ENCODE peak calls at places on chromosomes 13 and 19, in eight cellular contexts. F is K562, E is heart left ventricle, Q is Caco-2, K is A549, X is coronary artery, V is sigmoid colon, Z is cardiac fibroblast. O is an unnamed sample.

GRCh38 chr13:79043208-79043607 is 362.8 kb downstream of the RBM26 start:
- DNase-seq in K (no peak), Q (no peak), E (no peak), X (no peak), F (peak), Z (no peak), V (no peak), O (no peak)

GRCh38 chr13:79803939-79804487 is 323.1 kb downstream of the NDFIP2 start:
- DNase-seq in Q (no peak), K (no peak), X (no peak), F (no peak), E (no peak), V (no peak), Z (no peak), O (no peak)

GRCh38 chr13:35549481-35549880 is 73.0 kb upstream of the MAB21L1 start:
- DNase-seq in F (no peak), Q (no peak), V (no peak), Z (peak), E (no peak), X (no peak), K (peak), O (peak)

GRCh38 chr19:12997225-12997966 is 2.1 kb downstream of the NFIX start:
- DNase-seq in K (no peak), V (no peak), X (no peak), F (no peak), Q (no peak), E (no peak), Z (no peak), O (no peak)

GRCh38 chr13:52454459-52454824 is 836 bp upstream of the CKAP2 start:
- DNase-seq in Q (peak), Z (peak), V (no peak), F (peak), E (no peak), X (no peak), K (peak), O (no peak)

GRCh38 chr19:41995959-41996797 is 2.1 kb upstream of the ATP1A3 start:
- DNase-seq in V (no peak), K (peak), F (peak), Q (peak), Z (no peak), X (no peak), E (no peak), O (no peak)

GRCh38 chr13:107296804-107297203 is 728.9 kb upstream of the ARGLU1 start:
- DNase-seq in X (no peak), Q (no peak), V (no peak), E (no peak), F (no peak), Z (no peak), K (no peak), O (no peak)

GRCh38 chr13:51518847-51519246 is 65.4 kb upstream of the WDFY2 start:
- DNase-seq in F (no peak), Q (no peak), Z (no peak), K (no peak), E (no peak), V (no peak), X (no peak), O (no peak)

GRCh38 chr19:55082023-55082851 is 6.6 kb downstream of the EPS8L1 start:
- DNase-seq in V (no peak), X (no peak), K (peak), Z (peak), E (peak), F (peak), Q (no peak), O (no peak)

GRCh38 chr13:78820541-78820940 is 161.6 kb upstream of the OBI1 start:
- DNase-seq in K (no peak), F (no peak), X (no peak), V (no peak), Q (no peak), E (no peak), Z (no peak), O (no peak)

GRCh38 chr19:31957711-31958110 is 387.7 kb upstream of the ZNF507 start:
- DNase-seq in X (no peak), Z (no peak), Q (no peak), K (no peak), V (no peak), E (no peak), F (no peak), O (no peak)

GRCh38 chr13:59464926-59465325 is 698.8 kb downstream of the DIAPH3 start:
- DNase-seq in Z (no peak), X (no peak), Q (no peak), E (no peak), V (no peak), K (no peak), F (no peak), O (no peak)

GRCh38 chr13:59461411-59461810 is 702.3 kb downstream of the DIAPH3 start:
- DNase-seq in Z (no peak), V (no peak), E (no peak), X (no peak), Q (no peak), K (no peak), F (peak), O (no peak)

GRCh38 chr13:59463023-59463422 is 700.7 kb downstream of the DIAPH3 start:
- DNase-seq in Q (no peak), E (no peak), X (no peak), Z (no peak), V (no peak), K (no peak), F (no peak), O (no peak)

GRCh38 chr13:59458908-59459579 is 704.7 kb downstream of the DIAPH3 start:
- DNase-seq in F (no peak), V (no peak), K (no peak), Z (peak), Q (no peak), X (no peak), E (peak), O (peak)

GRCh38 chr13:59459972-59460371 is 703.8 kb downstream of the DIAPH3 start:
- DNase-seq in Q (no peak), E (no peak), K (no peak), F (no peak), V (no peak), Z (no peak), X (no peak), O (peak)
- TF ChIP-seq CTCF in Q (no peak), E (no peak), K (no peak), F (no peak), V (no peak), Z (no peak), X (no peak), O (no peak)

DNA sequence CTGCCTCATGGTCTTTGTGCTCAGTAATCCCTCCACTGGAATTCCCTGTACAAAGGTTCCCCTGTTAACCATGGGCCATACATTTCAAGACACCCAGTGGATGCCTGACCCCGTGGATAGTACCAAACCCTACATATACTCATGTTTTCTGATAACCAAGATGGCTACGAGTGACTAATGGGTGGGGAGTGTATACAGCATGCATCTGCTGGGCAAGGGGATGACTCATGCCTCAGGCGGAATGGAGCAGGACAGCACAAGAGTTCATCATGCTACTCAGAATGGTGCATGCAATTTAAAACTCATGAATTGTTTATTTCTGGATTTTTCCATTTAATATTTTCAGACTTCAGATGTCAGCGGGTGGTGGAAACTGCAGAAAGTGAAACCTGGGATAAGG is 13.3 kb upstream of the FGF9 start:
- DNase-seq in K (no peak), Z (no peak), V (no peak), Q (no peak), X (no peak), F (peak), E (no peak), O (no peak)
- H3K4me3 ChIP-seq in K (no peak), Z (no peak), V (no peak), Q (no peak), X (no peak), F (no peak), E (no peak), O (no peak)

GRCh38 chr13:110211046-110211445 is 95.9 kb downstream of the COL4A1 start:
- DNase-seq in Z (no peak), Q (no peak), X (no peak), K (no peak), F (no peak), E (no peak), V (no peak), O (no peak)
- TF ChIP-seq CTCF in Z (no peak), Q (no peak), X (no peak), K (no peak), F (no peak), E (no peak), V (no peak), O (no peak)

DNA sequence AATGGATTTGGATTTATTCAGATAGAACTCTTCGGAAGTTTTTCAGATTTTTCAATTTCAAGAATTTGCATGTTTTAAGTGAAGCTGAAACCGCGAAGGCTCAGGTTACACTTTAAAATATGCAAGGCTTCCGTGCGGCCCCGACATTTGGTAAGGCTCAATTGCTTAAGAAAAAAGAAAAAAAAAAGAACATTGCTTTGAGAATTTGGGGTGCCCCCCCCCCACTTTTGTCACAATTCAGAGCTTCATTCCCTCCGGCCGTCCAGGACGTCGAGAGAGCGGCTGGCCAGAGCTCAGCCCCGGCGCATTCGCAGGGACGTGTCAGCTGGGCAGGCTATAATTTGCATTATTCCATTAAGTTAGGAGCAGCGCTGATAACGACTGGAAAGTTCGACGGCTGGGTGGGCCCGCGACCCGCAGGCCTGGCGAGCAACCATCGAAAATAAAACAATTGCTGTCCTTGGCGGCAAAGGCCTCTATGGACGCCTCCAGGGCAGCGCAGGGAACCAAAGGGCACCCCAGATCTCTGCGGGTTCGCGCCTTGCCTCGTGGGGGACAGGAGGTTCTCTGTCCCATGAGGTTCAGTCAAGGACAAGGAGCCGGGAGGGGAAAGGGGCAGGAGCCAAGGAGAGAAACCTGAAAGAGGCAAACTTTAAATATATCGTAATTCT is 7.1 kb downstream of the SOX21 start:
- DNase-seq in F (no peak), X (no peak), E (no peak), V (no peak), Z (no peak), Q (no peak), K (no peak), O (no peak)
- H3K4me3 ChIP-seq in F (no peak), X (no peak), E (no peak), V (no peak), Z (no peak), Q (no peak), K (no peak), O (no peak)

GRCh38 chr19:1851581-1852293 is 3.5 kb upstream of the REXO1 start:
- DNase-seq in Q (no peak), V (no peak), F (no peak), X (no peak), K (no peak), Z (no peak), E (no peak), O (no peak)
- TF ChIP-seq CTCF in Q (no peak), V (no peak), F (no peak), X (no peak), K (no peak), Z (no peak), E (no peak), O (no peak)

GRCh38 chr19:2167896-2168618 is 4.3 kb downstream of the DOT1L start:
- DNase-seq in F (peak), E (peak), K (peak), Q (no peak), Z (peak), V (peak), X (peak), O (no peak)
- H3K4me3 ChIP-seq in F (peak), E (no peak), K (peak), Q (no peak), Z (no peak), V (peak), X (peak), O (peak)

GRCh38 chr13:37602743-37603381 is 4.3 kb upstream of the POSTN start:
- DNase-seq in Q (no peak), X (no peak), F (no peak), E (no peak), V (no peak), K (no peak), Z (peak), O (no peak)

GRCh38 chr13:37608750-37609339 is 10.3 kb upstream of the POSTN start:
- DNase-seq in E (no peak), Z (no peak), V (no peak), K (no peak), F (no peak), Q (no peak), X (no peak), O (no peak)
- TF ChIP-seq CTCF in E (peak), Z (peak), V (no peak), K (peak), F (no peak), Q (peak), X (no peak), O (peak)

GRCh38 chr19:40219721-40220276 is 1.6 kb upstream of the TTC9B start:
- DNase-seq in F (peak), Z (peak), E (no peak), V (no peak), Q (no peak), X (no peak), K (peak), O (no peak)
- H3K4me3 ChIP-seq in F (no peak), Z (no peak), E (no peak), V (no peak), Q (no peak), X (no peak), K (peak), O (no peak)